ENCODE peak calls at places on chromosomes 6 and 20, in six cellular contexts. Z, T, O, Q, C and E are unnamed samples.

GRCh38 chr6:107280791-107281190 is 165.5 kb upstream of the BEND3 start:
- DNase-seq in Z (peak), T (no peak), O (no peak), Q (no peak), C (no peak), E (no peak)

GRCh38 chr20:32743237-32744112 is at the start of gene COMMD7:
- DNase-seq in Z (peak), T (peak), O (no peak), Q (peak), C (peak), E (no peak)

GRCh38 chr6:161273752-161274487 is at the start of gene AGPAT4:
- DNase-seq in Z (peak), T (peak), O (peak), Q (peak), C (peak), E (peak)

GRCh38 chr6:150352321-150353296 is 16.2 kb upstream of the IYD start:
- DNase-seq in Z (no peak), T (no peak), O (no peak), Q (no peak), C (no peak), E (no peak)

GRCh38 chr20:63297796-63298572 is 5.0 kb downstream of the COL20A1 start:
- DNase-seq in Z (no peak), T (no peak), O (no peak), Q (no peak), C (no peak), E (no peak)

GRCh38 chr20:37898301-37899104 is 4.4 kb upstream of the VSTM2L start:
- DNase-seq in Z (no peak), T (no peak), O (no peak), Q (no peak), C (no peak), E (no peak)

GRCh38 chr6:70806086-70806485 is 138.4 kb downstream of the SMAP1 start:
- DNase-seq in Z (no peak), T (no peak), O (no peak), Q (no peak), C (no peak), E (no peak)

GRCh38 chr6:157281570-157281969 is 41.7 kb downstream of the TMEM242 start:
- DNase-seq in Z (peak), T (no peak), O (no peak), Q (no peak), C (no peak), E (no peak)

GRCh38 chr6:150492941-150493340 is 106.7 kb upstream of the PLEKHG1 start:
- DNase-seq in Z (no peak), T (no peak), O (no peak), Q (no peak), C (no peak), E (no peak)

GRCh38 chr6:156461647-156462046 is 315.5 kb upstream of the ARID1B start:
- DNase-seq in Z (no peak), T (no peak), O (no peak), Q (no peak), C (no peak), E (no peak)

GRCh38 chr6:140857734-140858380 is 1274.9 kb upstream of the GJE1 start:
- DNase-seq in Z (no peak), T (no peak), O (peak), Q (no peak), C (no peak), E (no peak)

GRCh38 chr6:107154131-107154906 is 39.0 kb upstream of the BEND3 start:
- DNase-seq in Z (no peak), T (peak), O (no peak), Q (no peak), C (no peak), E (peak)

GRCh38 chr20:13119583-13119982 is 101.5 kb upstream of the ISM1 start:
- DNase-seq in Z (peak), T (peak), O (peak), Q (no peak), C (no peak), E (peak)

GRCh38 chr20:63697357-63697867 is 960 bp downstream of the TNFRSF6B start:
- DNase-seq in Z (peak), T (no peak), O (no peak), Q (no peak), C (no peak), E (no peak)

GRCh38 chr6:18488526-18489270 is 101.5 kb downstream of the RNF144B start:
- DNase-seq in Z (no peak), T (no peak), O (no peak), Q (no peak), C (no peak), E (no peak)

GRCh38 chr6:107711953-107712522 is 112.1 kb downstream of the SCML4 start:
- DNase-seq in Z (no peak), T (no peak), O (no peak), Q (no peak), C (no peak), E (no peak)

GRCh38 chr6:167858086-167858591 is 31.4 kb downstream of the AFDN start:
- DNase-seq in Z (no peak), T (no peak), O (no peak), Q (no peak), C (no peak), E (no peak)

GRCh38 chr6:132853059-132853458 is 38.7 kb downstream of the RPS12 start:
- DNase-seq in Z (no peak), T (no peak), O (no peak), Q (no peak), C (no peak), E (no peak)

GRCh38 chr6:79841577-79842381 is 105.6 kb downstream of the ELOVL4 start:
- DNase-seq in Z (no peak), T (no peak), O (no peak), Q (no peak), C (no peak), E (no peak)

GRCh38 chr6:149164199-149164745 is 153.2 kb upstream of the TAB2 start:
- DNase-seq in Z (no peak), T (no peak), O (no peak), Q (no peak), C (no peak), E (no peak)

GRCh38 chr6:11194399-11195274 is 37.8 kb downstream of the NEDD9 start:
- DNase-seq in Z (no peak), T (no peak), O (no peak), Q (no peak), C (no peak), E (no peak)

GRCh38 chr6:54014440-54014839 is 96.8 kb upstream of the MLIP start:
- DNase-seq in Z (no peak), T (no peak), O (no peak), Q (no peak), C (no peak), E (no peak)

GRCh38 chr6:41347349-41348050 is 12.1 kb downstream of the NCR2 start:
- DNase-seq in Z (no peak), T (no peak), O (no peak), Q (peak), C (no peak), E (no peak)

GRCh38 chr6:26086214-26086613 is 1.0 kb upstream of the HFE start:
- DNase-seq in Z (no peak), T (no peak), O (no peak), Q (no peak), C (no peak), E (no peak)

GRCh38 chr6:136289327-136289578 is 393 bp downstream of the BCLAF1 start:
- DNase-seq in Z (peak), T (peak), O (peak), Q (peak), C (peak), E (no peak)

GRCh38 chr6:132749111-132749510 is 8.6 kb downstream of the VNN2 start:
- DNase-seq in Z (no peak), T (no peak), O (no peak), Q (no peak), C (no peak), E (no peak)

GRCh38 chr20:34791289-34792020 is 34.0 kb downstream of the NCOA6 start:
- DNase-seq in Z (no peak), T (no peak), O (no peak), Q (no peak), C (no peak), E (peak)

GRCh38 chr6:20661721-20662120 is 127.5 kb downstream of the CDKAL1 start:
- DNase-seq in Z (no peak), T (no peak), O (no peak), Q (no peak), C (no peak), E (no peak)

GRCh38 chr6:115551510-115551909 is 509.2 kb downstream of the FRK start:
- DNase-seq in Z (no peak), T (no peak), O (no peak), Q (no peak), C (no peak), E (no peak)

GRCh38 chr6:128199461-128199860 is 298.6 kb upstream of the THEMIS start:
- DNase-seq in Z (no peak), T (no peak), O (no peak), Q (no peak), C (no peak), E (no peak)

GRCh38 chr6:119349041-119349340 is 570 bp downstream of the MAN1A1 start:
- DNase-seq in Z (no peak), T (no peak), O (no peak), Q (peak), C (no peak), E (no peak)

GRCh38 chr6:160400426-160400825 is 52.2 kb downstream of the SLC22A3 start:
- DNase-seq in Z (no peak), T (no peak), O (no peak), Q (no peak), C (no peak), E (no peak)

GRCh38 chr6:158924499-158925455 is 75.2 kb downstream of the RSPH3 start:
- DNase-seq in Z (no peak), T (no peak), O (no peak), Q (peak), C (no peak), E (no peak)

GRCh38 chr20:58875111-58875510 is 22.6 kb downstream of the GNAS start:
- DNase-seq in Z (no peak), T (no peak), O (no peak), Q (no peak), C (no peak), E (no peak)

GRCh38 chr20:39233755-39234154 is 271.6 kb downstream of the DHX35 start:
- DNase-seq in Z (no peak), T (no peak), O (no peak), Q (no peak), C (no peak), E (no peak)

GRCh38 chr20:45999908-46000570 is 8.7 kb upstream of the MMP9 start:
- DNase-seq in Z (no peak), T (no peak), O (no peak), Q (no peak), C (no peak), E (no peak)

GRCh38 chr6:89993411-89993810 is 99.1 kb downstream of the GJA10 start:
- DNase-seq in Z (no peak), T (no peak), O (no peak), Q (no peak), C (no peak), E (no peak)

GRCh38 chr20:36473164-36473563 is 68.2 kb upstream of the MYL9 start:
- DNase-seq in Z (no peak), T (no peak), O (no peak), Q (no peak), C (no peak), E (no peak)
- H3K9ac ChIP-seq in Z (peak), T (peak), O (peak), Q (no peak), C (peak), E (peak)

DNA sequence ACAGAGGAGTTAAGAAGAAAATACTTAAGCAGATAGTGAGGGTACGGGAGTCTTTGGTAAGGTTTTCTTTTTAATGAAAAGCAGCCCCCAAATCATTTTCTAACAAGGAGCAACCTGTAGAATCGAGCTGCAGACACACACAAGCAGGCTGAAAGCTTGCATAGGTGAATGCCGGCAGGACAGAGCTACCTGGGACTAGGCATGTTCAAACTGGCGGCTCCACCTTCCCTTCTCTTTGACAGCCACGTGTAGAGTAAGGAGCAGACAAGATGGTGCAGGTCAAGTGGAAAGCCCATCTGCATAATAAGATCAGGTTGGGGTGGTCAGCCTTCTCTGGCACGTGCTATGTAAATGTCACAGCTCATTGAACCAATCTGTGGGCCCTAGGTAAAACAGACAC is 1292.4 kb downstream of the EPHA7 start:
- DNase-seq in Z (no peak), T (no peak), O (no peak), Q (no peak), C (no peak), E (no peak)
- TF ChIP-seq ZNF274 in Z (no peak), T (no peak), O (no peak), Q (no peak), C (no peak), E (no peak)

GRCh38 chr6:154258064-154258757 is 98.4 kb downstream of the IPCEF1 start:
- DNase-seq in Z (no peak), T (no peak), O (no peak), Q (no peak), C (no peak), E (no peak)

GRCh38 chr6:154249499-154250298 is 106.9 kb downstream of the IPCEF1 start:
- DNase-seq in Z (no peak), T (no peak), O (no peak), Q (no peak), C (peak), E (no peak)

GRCh38 chr6:154247119-154247814 is 109.3 kb downstream of the IPCEF1 start:
- DNase-seq in Z (no peak), T (no peak), O (no peak), Q (no peak), C (no peak), E (no peak)

GRCh38 chr6:154257074-154257473 is 99.5 kb downstream of the IPCEF1 start:
- DNase-seq in Z (no peak), T (no peak), O (no peak), Q (no peak), C (no peak), E (no peak)

GRCh38 chr6:154252676-154253075 is 103.9 kb downstream of the IPCEF1 start:
- DNase-seq in Z (no peak), T (no peak), O (no peak), Q (no peak), C (no peak), E (no peak)
- H3K4me3 ChIP-seq in Z (no peak), T (no peak), O (no peak), Q (no peak), C (no peak), E (no peak)

GRCh38 chr6:37105782-37106137 is 64.2 kb upstream of the PIM1 start:
- DNase-seq in Z (no peak), T (no peak), O (no peak), Q (no peak), C (no peak), E (no peak)
- H3K9ac ChIP-seq in Z (no peak), T (peak), O (no peak), Q (no peak), C (no peak), E (peak)

GRCh38 chr20:44772636-44773035 is 27.0 kb downstream of the KCNK15 start:
- DNase-seq in Z (no peak), T (no peak), O (no peak), Q (no peak), C (no peak), E (no peak)
- TF ChIP-seq ZNF274 in Z (no peak), T (no peak), O (no peak), Q (no peak), C (no peak), E (no peak)

GRCh38 chr6:113017316-113017715 is 670.2 kb downstream of the RFPL4B start:
- DNase-seq in Z (no peak), T (no peak), O (no peak), Q (no peak), C (no peak), E (no peak)
- H3K4me3 ChIP-seq in Z (no peak), T (no peak), O (no peak), Q (no peak), C (no peak), E (no peak)

GRCh38 chr6:155274533-155274932 is 10.7 kb downstream of the CLDN20 start:
- DNase-seq in Z (no peak), T (no peak), O (no peak), Q (no peak), C (no peak), E (no peak)

GRCh38 chr6:155271145-155271544 is 7.3 kb downstream of the CLDN20 start:
- DNase-seq in Z (no peak), T (no peak), O (no peak), Q (no peak), C (no peak), E (no peak)

GRCh38 chr6:155274106-155274505 is 10.3 kb downstream of the CLDN20 start:
- DNase-seq in Z (no peak), T (no peak), O (no peak), Q (no peak), C (no peak), E (no peak)

GRCh38 chr6:155273438-155273837 is 9.6 kb downstream of the CLDN20 start:
- DNase-seq in Z (peak), T (no peak), O (no peak), Q (no peak), C (no peak), E (peak)

DNA sequence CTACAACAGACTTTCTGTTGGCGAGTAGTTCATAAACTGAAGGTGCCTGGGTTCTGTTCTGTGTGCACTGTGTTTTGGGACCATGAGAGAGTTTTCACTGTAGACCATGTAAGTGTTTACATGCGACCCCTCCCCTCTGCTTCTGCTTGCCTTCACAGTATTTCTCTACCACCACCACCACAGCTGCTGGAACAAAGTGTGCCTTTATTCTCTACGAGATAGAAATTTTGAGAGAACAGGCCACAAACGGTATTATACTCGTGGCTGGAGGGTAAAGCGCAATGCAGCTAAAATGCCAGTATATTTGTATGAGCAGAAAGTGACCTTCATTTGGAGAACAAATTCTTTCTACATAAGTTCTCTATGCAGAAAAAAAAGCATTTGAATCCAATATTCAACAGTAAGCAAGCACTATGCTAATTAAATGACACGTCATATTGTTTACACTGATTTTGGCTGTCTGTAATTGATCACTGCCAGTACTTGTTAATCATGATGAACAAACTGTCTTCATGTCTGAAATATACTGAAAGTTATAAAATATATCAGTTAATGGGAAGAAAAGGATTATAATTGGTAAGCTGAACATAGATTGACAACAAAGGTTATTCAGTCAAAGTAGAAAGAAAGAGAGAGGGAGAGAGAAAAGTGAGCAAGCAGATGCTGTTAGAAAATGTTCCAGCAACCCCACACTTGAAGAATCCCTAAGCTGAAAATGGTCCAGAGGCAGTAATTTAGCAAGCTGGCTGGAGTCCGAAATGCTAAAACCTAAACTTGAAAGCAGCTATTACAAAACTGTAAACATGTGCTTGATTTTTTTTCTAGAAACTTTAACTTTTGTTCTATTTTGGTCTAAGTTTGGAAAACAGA is 8.8 kb downstream of the CLDN20 start:
- DNase-seq in Z (no peak), T (no peak), O (no peak), Q (no peak), C (no peak), E (no peak)
- H3K9ac ChIP-seq in Z (no peak), T (no peak), O (no peak), Q (no peak), C (no peak), E (no peak)

GRCh38 chr6:92121228-92121627 is 1298.1 kb downstream of the EPHA7 start:
- DNase-seq in Z (no peak), T (no peak), O (no peak), Q (no peak), C (no peak), E (no peak)

GRCh38 chr6:92124126-92124525 is 1295.2 kb downstream of the EPHA7 start:
- DNase-seq in Z (no peak), T (no peak), O (no peak), Q (no peak), C (no peak), E (no peak)

GRCh38 chr6:92126088-92126487 is 1293.3 kb downstream of the EPHA7 start:
- DNase-seq in Z (no peak), T (peak), O (no peak), Q (no peak), C (no peak), E (no peak)

GRCh38 chr6:92125681-92126080 is 1293.7 kb downstream of the EPHA7 start:
- DNase-seq in Z (no peak), T (no peak), O (no peak), Q (no peak), C (no peak), E (peak)

DNA sequence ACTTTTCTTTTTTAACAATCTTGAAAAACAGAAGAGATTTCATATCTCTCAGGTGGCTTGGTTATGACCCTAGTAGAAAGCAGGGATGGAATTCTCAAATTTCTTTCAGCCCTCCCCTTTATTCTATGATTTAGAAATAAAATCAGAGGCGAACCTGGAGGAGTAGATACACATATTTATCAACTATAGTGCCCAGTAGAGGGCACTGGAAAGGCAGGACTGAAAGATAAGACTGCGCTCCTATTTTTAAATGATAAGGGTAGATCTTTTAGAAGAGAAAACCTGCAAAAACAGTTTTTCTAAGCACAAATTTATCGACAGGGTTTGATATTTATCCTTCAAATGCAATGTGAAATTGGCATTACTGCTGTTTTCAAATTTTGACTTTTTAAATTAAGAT is 1296.6 kb downstream of the EPHA7 start:
- DNase-seq in Z (no peak), T (peak), O (no peak), Q (no peak), C (no peak), E (peak)
- TF ChIP-seq ZNF274 in Z (no peak), T (no peak), O (no peak), Q (no peak), C (no peak), E (no peak)

DNA sequence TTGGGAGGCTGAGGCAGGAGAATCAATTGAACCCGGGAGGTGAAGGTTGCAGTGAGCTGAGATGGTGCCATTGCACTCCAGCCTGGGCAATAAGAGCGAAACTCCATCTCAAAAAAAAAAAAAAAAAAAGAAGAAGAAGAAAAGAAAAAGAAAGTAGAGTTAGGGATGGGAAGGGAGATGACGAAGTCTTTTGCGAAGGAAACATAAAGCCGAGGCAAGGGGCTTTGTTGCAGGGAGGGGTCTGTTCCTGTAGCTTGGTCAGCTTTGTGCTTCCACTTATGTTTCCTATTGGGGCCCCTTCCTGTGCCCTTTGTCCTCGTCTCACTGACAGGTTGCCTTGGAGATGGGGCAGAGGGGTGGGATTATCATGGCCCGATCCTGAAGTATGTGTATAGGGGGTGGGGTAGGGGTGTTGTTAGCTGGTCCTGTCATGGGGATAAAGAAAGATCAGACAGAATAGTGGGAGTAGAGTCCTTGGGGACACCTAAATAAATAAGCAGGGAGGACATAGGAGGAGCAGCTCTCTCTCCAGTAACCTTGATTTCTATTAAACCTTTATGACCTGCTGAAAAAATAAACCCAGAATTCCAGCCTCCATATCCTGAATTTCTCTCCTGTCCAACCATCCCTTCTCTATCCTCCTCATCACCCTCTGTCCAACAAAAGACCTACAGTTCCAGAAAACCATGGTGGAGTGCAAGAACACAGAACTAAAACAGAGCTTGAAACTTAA is 1.2 kb upstream of the CLIC1 start:
- DNase-seq in Z (peak), T (peak), O (no peak), Q (peak), C (no peak), E (no peak)
- H3K4me3 ChIP-seq in Z (peak), T (peak), O (peak), Q (peak), C (peak), E (no peak)